ENCODE peak calls at places on chromosome 9, in eight cellular contexts. X, C, E, V, D, Z, J and U are unnamed samples.

GRCh38 chr9:137130176-137130755 is 8.7 kb upstream of the GRIN1 start:
- DNase-seq in X (no peak), C (no peak), E (no peak), V (no peak), D (no peak), Z (no peak), J (no peak), U (no peak)

GRCh38 chr9:89617978-89618377 is 13.2 kb downstream of the GADD45G start:
- DNase-seq in X (no peak), C (no peak), E (no peak), V (no peak), D (no peak), Z (no peak), J (no peak), U (no peak)

GRCh38 chr9:124251605-124252366 is 6.0 kb upstream of the NEK6 start:
- DNase-seq in X (no peak), C (no peak), E (no peak), V (no peak), D (no peak), Z (no peak), J (no peak), U (no peak)

GRCh38 chr9:131943397-131943796 is 136.3 kb downstream of the MED27 start:
- DNase-seq in X (no peak), C (peak; percentile 72), E (no peak), V (no peak), D (no peak), Z (no peak), J (no peak), U (no peak)

GRCh38 chr9:93276973-93277372 is 93.0 kb downstream of the WNK2 start:
- DNase-seq in X (no peak), C (no peak), E (no peak), V (no peak), D (no peak), Z (peak; percentile 8), J (no peak), U (no peak)

GRCh38 chr9:134559013-134559412 is 82.6 kb upstream of the COL5A1 start:
- DNase-seq in X (no peak), C (no peak), E (no peak), V (no peak), D (no peak), Z (no peak), J (no peak), U (no peak)

GRCh38 chr9:137156567-137157375 is 13.1 kb downstream of the LRRC26 start:
- DNase-seq in X (no peak), C (peak; percentile 15), E (peak; percentile 44), V (peak; percentile 46), D (peak; percentile 70), Z (peak; percentile 93), J (peak; percentile 67), U (no peak)

GRCh38 chr9:3646226-3646625 is 120.4 kb upstream of the RFX3 start:
- DNase-seq in X (no peak), C (no peak), E (no peak), V (no peak), D (no peak), Z (no peak), J (no peak), U (no peak)

GRCh38 chr9:19497276-19497675 is 88.5 kb downstream of the ACER2 start:
- DNase-seq in X (no peak), C (no peak), E (no peak), V (no peak), D (no peak), Z (no peak), J (no peak), U (no peak)